ENCODE peak calls at places on chromosome X, in five cellular contexts. F is fibroblast of lung, L is Karpas-422, H is H9, R is PC-9. Q is an unnamed sample.

GRCh38 chrX:76279007-76279406 is 106.1 kb downstream of the PBDC1 start:
- DNase-seq in F (peak; percentile 21), L (peak; percentile 80), H (peak; percentile 39), R (no peak), Q (peak; percentile 69)

GRCh38 chrX:79081895-79082512 is 62.5 kb upstream of the GPR174 start:
- DNase-seq in F (peak; percentile 12), L (peak; percentile 80), H (no peak), R (no peak), Q (peak; percentile 36)

GRCh38 chrX:137915466-137915865 is 349.5 kb downstream of the ZIC3 start:
- DNase-seq in F (no peak), L (no peak), H (no peak), R (no peak), Q (no peak)

GRCh38 chrX:124573458-124573857 is 227.1 kb downstream of the SH2D1A start:
- DNase-seq in F (no peak), L (no peak), H (no peak), R (no peak), Q (no peak)

GRCh38 chrX:106917830-106918500 is 2.2 kb upstream of the CLDN2 start:
- DNase-seq in F (peak; percentile 79), L (no peak), H (no peak), R (peak; percentile 81), Q (no peak)

GRCh38 chrX:54891573-54891972 is 29.1 kb upstream of the TRO start:
- DNase-seq in F (peak; percentile 28), L (peak; percentile 76), H (no peak), R (no peak), Q (peak; percentile 46)

GRCh38 chrX:94493405-94493804 is 819.4 kb downstream of the FAM133A start:
- DNase-seq in F (no peak), L (no peak), H (no peak), R (no peak), Q (no peak)

GRCh38 chrX:101931104-101931493 is 728 bp downstream of the ZMAT1 start:
- DNase-seq in F (no peak), L (peak; percentile 51), H (no peak), R (no peak), Q (peak; percentile 44)

GRCh38 chrX:103791233-103791632 is 14.6 kb downstream of the PLP1 start:
- DNase-seq in F (peak; percentile 16), L (no peak), H (no peak), R (no peak), Q (no peak)

GRCh38 chrX:103792916-103793540 is 16.4 kb downstream of the PLP1 start:
- DNase-seq in F (peak; percentile 77), L (no peak), H (no peak), R (peak; percentile 66), Q (no peak)

GRCh38 chrX:103794117-103794516 is 17.5 kb downstream of the PLP1 start:
- DNase-seq in F (peak; percentile 22), L (no peak), H (no peak), R (no peak), Q (no peak)

GRCh38 chrX:103791826-103792458 is 15.3 kb downstream of the PLP1 start:
- DNase-seq in F (peak; percentile 44), L (no peak), H (no peak), R (no peak), Q (no peak)

DNA sequence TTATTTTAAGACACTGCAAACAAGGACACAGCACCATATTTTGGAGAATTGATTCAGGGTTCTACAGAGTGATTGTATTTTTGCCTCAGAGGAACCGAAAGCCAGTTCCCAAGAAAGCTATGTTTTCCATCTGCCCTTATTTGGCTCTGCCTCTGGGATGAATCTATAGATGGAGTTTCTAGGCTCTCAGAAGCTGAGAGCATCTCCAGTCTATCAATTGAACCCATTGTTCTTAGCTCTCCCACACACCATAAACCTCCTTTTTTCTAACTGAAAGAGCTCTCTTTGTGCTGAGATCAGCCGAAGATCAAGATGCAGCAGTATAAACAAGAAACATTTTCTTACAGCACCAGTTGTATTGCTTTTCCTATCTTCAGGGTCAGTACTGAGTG is 16.9 kb downstream of the PLP1 start:
- DNase-seq in F (peak; percentile 15), L (no peak), H (no peak), R (no peak), Q (no peak)
- H2AFZ ChIP-seq in F (peak overlapping the region; percentile 7), L (no peak overlapping the region), H (no peak overlapping the region), R (no peak overlapping the region), Q (no peak overlapping the region)

DNA sequence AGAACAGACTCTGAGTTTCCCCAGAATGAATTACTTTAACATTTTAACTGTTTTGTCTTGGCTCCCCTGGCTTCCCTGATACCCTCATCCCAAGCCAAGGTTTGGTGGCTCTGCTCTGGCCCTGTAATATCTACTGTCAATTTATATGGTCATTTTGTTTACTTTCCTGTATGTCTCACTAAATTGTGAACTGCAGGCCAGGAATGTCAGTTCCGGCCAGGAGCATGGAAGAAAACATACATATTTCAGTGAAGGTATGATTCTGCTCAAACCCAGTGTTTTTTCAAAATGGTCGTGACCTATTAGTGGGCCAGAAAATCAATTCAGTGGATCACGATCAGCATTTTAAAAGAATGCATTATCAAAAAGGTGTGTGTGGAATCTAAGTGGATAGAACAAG is 1.2 kb downstream of the RPGR start:
- DNase-seq in F (no peak), L (peak; percentile 40), H (no peak), R (no peak), Q (no peak)
- H2AFZ ChIP-seq in F (no peak overlapping the region), L (no peak overlapping the region), H (no peak overlapping the region), R (no peak overlapping the region), Q (no peak overlapping the region)

DNA sequence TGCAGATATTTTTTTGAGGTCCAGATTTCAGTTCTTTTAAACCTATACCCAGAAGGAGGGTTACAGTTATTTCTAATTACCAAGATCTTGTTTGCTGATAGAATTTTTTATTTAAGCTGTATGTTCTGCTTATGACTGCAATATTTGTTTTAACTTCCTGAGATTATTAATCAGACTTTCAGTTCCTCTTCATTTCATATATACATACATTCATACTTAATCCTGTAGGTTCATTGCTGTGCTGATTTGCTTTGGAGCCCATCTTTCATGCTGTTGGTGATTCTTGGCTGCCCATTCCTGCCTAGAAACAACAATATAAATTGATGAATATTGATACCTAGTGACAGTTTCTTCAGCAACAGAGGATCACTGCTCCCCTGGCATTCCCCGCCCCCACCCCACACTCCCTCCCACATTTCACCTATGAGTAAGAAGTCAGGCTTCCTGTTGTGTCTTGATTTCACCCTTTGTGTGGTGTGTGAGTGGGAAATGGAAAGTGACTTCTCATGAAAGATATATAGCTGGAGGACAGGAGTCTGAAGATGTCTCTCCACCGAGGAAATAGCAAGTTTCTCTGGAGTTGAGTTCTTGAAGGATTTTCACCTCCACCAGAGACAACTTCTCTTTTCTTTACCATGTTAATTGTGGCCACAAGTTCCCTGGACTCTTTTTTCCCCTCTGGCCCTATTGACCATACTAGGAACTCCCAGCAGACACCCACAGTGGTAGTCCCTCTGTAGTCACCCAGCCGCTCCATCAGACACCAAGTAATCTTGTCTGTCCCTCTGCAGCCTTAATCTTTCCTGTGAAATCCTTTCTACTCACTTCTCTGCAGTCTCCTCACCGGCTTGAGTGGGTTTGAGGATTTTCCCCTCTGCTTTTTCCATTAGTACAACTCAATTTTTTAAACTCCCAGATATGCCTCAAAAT is 118.4 kb downstream of the ASB9 start:
- DNase-seq in F (no peak), L (peak; percentile 46), H (no peak), R (no peak), Q (no peak)
- H2AFZ ChIP-seq in F (no peak overlapping the region), L (no peak overlapping the region), H (no peak overlapping the region), R (no peak overlapping the region), Q (no peak overlapping the region)

DNA sequence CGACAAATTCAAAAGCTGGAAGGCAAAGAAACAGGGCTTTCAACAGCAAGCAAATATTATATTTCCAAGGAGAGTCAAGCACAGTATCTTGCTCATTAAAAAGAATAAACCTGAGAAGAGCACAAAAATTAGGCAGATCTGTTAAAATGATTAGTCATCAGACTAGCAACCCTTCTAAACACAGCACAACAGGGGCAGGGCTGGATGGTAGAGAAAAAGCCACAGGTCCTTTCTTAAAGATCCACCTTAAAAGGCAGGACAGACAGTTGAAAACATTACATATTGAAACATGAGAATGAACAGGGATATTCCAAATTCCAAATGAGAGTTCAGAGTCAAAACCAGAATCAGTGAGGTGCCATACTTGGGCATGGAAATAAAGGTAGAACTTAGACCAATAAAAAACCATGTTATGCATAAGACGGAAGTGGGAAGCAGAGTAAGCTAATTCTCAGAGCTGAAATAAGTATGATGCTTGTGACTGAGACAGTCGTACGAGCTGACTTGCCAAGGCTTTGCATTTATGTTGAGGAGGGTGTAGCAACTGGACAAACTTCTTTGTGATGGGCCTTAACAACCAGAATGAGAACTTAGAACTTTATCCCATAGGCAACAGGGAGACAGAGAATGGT is 126.9 kb upstream of the FAM9B start:
- DNase-seq in F (no peak), L (no peak), H (no peak), R (no peak), Q (no peak)
- H2AFZ ChIP-seq in F (no peak overlapping the region), L (no peak overlapping the region), H (no peak overlapping the region), R (no peak overlapping the region), Q (no peak overlapping the region)

DNA sequence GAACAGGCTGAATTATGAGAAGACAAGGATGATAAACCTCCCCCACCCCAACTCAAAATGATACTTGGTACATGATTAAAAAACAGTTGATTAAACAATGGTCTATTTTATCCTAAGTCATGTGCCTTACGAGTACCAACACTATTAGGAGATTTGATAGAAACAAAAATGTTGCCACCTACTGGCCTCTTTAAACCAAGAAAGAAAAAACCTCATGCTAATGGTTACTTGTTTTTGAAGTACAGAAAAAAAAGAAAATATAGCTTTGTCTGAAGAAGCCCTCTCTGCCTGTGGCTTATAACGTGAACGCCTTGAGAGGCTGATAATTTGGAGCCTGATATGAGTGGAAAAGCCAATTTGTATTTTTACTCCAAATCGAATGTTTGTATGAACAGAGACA is 538.2 kb downstream of the DMD start:
- DNase-seq in F (no peak), L (peak; percentile 60), H (no peak), R (no peak), Q (peak; percentile 37)
- H2AFZ ChIP-seq in F (no peak overlapping the region), L (no peak overlapping the region), H (no peak overlapping the region), R (no peak overlapping the region), Q (no peak overlapping the region)

Q was measured in GM23338.